ENCODE peak calls at places on chromosomes 12 and 14, in six cellular contexts. E, Q, S, F, Z and T are unnamed samples. For H3K9me3, the result is how much of the 10 kb centered on the place peaks cover.

GRCh38 chr14:69044965-69045555 is 66.0 kb upstream of the ACTN1 start:
- DNase-seq in E (peak), Q (peak), S (no peak), F (no peak), Z (no peak), T (no peak)

GRCh38 chr12:87866602-87867292 is 162.5 kb downstream of the C12orf50 start:
- DNase-seq in E (no peak), Q (peak), S (no peak), F (no peak), Z (no peak), T (no peak)

GRCh38 chr12:76113800-76114757 is 29.6 kb upstream of the NAP1L1 start:
- DNase-seq in E (no peak), Q (no peak), S (no peak), F (peak), Z (no peak), T (no peak)

GRCh38 chr14:58752782-58753181 is 115.0 kb downstream of the DACT1 start:
- DNase-seq in E (peak), Q (peak), S (peak), F (no peak), Z (peak), T (peak)

GRCh38 chr12:119649202-119649808 is 18.6 kb upstream of the PRKAB1 start:
- DNase-seq in E (no peak), Q (no peak), S (no peak), F (peak), Z (no peak), T (no peak)

GRCh38 chr14:38074091-38074490 is 133.6 kb upstream of the SSTR1 start:
- DNase-seq in E (no peak), Q (no peak), S (no peak), F (no peak), Z (no peak), T (no peak)

GRCh38 chr12:38116968-38117367 is 199.6 kb upstream of the ALG10B start:
- DNase-seq in E (no peak), Q (no peak), S (no peak), F (no peak), Z (no peak), T (no peak)

GRCh38 chr12:112824701-112825100 is 33.2 kb downstream of the RPH3A start:
- DNase-seq in E (no peak), Q (no peak), S (no peak), F (no peak), Z (no peak), T (no peak)

GRCh38 chr12:50620050-50620974 is 115.5 kb downstream of the DIP2B start:
- DNase-seq in E (no peak), Q (no peak), S (no peak), F (peak), Z (no peak), T (no peak)

GRCh38 chr14:69592923-69593677 is 18.3 kb upstream of the SUSD6 start:
- DNase-seq in E (peak), Q (no peak), S (no peak), F (no peak), Z (peak), T (no peak)

GRCh38 chr12:63913929-63914328 is 69.4 kb downstream of the SRGAP1 start:
- DNase-seq in E (no peak), Q (no peak), S (no peak), F (no peak), Z (no peak), T (no peak)

GRCh38 chr12:63916561-63917476 is 72.3 kb downstream of the SRGAP1 start:
- DNase-seq in E (no peak), Q (peak), S (no peak), F (no peak), Z (no peak), T (no peak)

GRCh38 chr12:63917864-63918742 is 73.6 kb downstream of the SRGAP1 start:
- DNase-seq in E (no peak), Q (peak), S (no peak), F (no peak), Z (peak), T (no peak)

GRCh38 chr12:63917477-63917862 is 73.0 kb downstream of the SRGAP1 start:
- DNase-seq in E (no peak), Q (no peak), S (no peak), F (no peak), Z (no peak), T (no peak)

GRCh38 chr12:63915105-63915830 is 70.8 kb downstream of the SRGAP1 start:
- DNase-seq in E (no peak), Q (peak), S (no peak), F (no peak), Z (no peak), T (no peak)
- H3K27ac ChIP-seq in E (peak), Q (peak), S (peak), F (no peak), Z (no peak), T (no peak)

DNA sequence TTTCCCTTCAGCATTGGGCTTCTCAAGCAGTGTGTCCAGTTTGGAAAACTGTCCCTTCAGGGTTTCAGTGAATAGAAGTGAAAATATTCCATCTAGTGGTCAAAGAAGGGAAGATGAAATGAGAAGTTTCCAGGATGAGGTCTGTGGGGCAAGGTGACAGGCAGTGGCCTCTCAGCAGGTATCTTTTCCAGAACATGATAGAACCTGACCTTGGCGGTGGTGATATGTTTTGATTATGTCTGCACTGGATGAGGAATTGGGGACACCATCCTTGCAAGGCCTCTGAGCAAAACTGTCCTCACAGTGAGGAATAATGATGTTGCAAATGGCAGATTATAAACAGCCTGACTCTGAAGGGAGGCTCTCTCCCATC is 4.7 kb downstream of the GPX2 start:
- DNase-seq in E (no peak), Q (peak), S (no peak), F (peak), Z (no peak), T (no peak)
- TF ChIP-seq CTCF in E (no peak), Q (no peak), S (no peak), F (peak), Z (no peak), T (peak)

DNA sequence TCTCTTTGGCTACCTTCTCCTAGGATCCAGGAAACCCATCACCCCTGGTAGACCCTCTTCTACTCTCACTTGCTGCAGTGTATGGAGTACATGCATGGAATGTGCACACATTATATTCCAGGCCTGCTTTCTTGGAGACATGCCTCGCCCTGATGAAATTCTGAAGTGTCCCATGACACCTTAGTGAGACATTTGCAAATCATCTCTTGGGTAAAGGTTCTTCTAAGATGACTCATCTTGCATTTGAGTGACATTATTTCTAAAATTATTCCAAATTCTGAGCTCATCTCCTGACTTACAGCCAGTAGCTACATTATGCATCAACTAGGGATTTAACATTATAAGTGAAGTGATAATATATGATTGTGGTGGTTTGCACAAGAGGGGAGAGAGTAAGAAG is 49.8 kb downstream of the SDR9C7 start:
- DNase-seq in E (no peak), Q (no peak), S (no peak), F (no peak), Z (no peak), T (no peak)
- H3K9me3 ChIP-seq in E (under half), Q (under half), S (under half), F (under half), Z (under half), T (under half)

GRCh38 chr12:105980533-105980932 is 158.2 kb downstream of the NUAK1 start:
- DNase-seq in E (no peak), Q (no peak), S (no peak), F (no peak), Z (no peak), T (no peak)
- H3K27ac ChIP-seq in E (no peak), Q (no peak), S (no peak), F (no peak), Z (no peak), T (no peak)

GRCh38 chr12:16421806-16422205 is 74.4 kb downstream of the MGST1 start:
- DNase-seq in E (no peak), Q (no peak), S (no peak), F (no peak), Z (no peak), T (no peak)

DNA sequence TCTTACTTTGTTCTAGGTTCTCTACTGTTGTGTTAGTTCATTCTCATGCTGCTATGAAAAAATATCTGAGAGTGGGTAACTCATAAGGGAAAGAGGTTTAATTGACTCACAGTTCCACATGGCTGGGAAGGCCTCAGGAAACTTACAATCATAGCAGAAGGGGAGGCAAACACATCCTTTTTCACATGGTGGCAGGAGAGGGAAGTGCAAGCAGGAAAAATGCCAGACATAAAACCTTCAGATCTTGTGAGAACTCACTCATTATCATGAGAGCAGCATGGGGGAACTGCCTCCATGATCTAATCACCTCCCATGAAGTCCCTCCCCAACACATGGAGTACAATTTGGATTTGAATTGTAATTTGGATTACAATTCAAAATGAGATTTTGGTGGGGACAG is 69.6 kb downstream of the MGST1 start:
- DNase-seq in E (no peak), Q (no peak), S (no peak), F (no peak), Z (no peak), T (no peak)
- TF ChIP-seq CTCF in E (no peak), Q (no peak), S (no peak), F (no peak), Z (no peak), T (no peak)